ENCODE peak calls at places on chromosomes 3 and 15, in six cellular contexts. K is esophagus squamous epithelium, S is uterus, J is astrocyte, P is body of pancreas, M is thyroid gland. N is an unnamed sample. For H3K36me3, the result is how much of the 10 kb centered on the place peaks cover.

GRCh38 chr15:59252137-59252536 is 45.5 kb downstream of the LDHAL6B start:
- DNase-seq in K (no peak), S (no peak), J (no peak), P (no peak), M (no peak), N (no peak)

GRCh38 chr3:113531826-113532697 is at the start of gene SIDT1:
- DNase-seq in K (no peak), S (peak), J (no peak), P (peak), M (peak), N (peak)

GRCh38 chr3:29382399-29382798 is 101.5 kb downstream of the RBMS3 start:
- DNase-seq in K (no peak), S (peak), J (peak), P (no peak), M (no peak), N (no peak)

GRCh38 chr15:80549191-80549590 is 145.0 kb downstream of the ARNT2 start:
- DNase-seq in K (no peak), S (no peak), J (peak), P (no peak), M (no peak), N (no peak)

GRCh38 chr15:89912674-89913396 is at the start of gene ARPIN:
- DNase-seq in K (no peak), S (peak), J (peak), P (peak), M (peak), N (no peak)

GRCh38 chr15:82680200-82681102 is 29.2 kb downstream of the AP3B2 start:
- DNase-seq in K (no peak), S (no peak), J (no peak), P (peak), M (peak), N (peak)

GRCh38 chr15:43249699-43250203 is 17.0 kb downstream of the TGM5 start:
- DNase-seq in K (no peak), S (no peak), J (peak), P (no peak), M (no peak), N (no peak)

GRCh38 chr15:64651573-64652260 is 123.7 kb downstream of the RBPMS2 start:
- DNase-seq in K (no peak), S (no peak), J (no peak), P (peak), M (peak), N (peak)

GRCh38 chr15:73941871-73942635 is 15.8 kb downstream of the LOXL1 start:
- DNase-seq in K (no peak), S (no peak), J (no peak), P (no peak), M (no peak), N (peak)

GRCh38 chr3:156483961-156484787 is 70.7 kb downstream of the SSR3 start:
- DNase-seq in K (no peak), S (peak), J (peak), P (no peak), M (no peak), N (peak)

GRCh38 chr3:84967767-84968581 is 9.2 kb downstream of the CADM2 start:
- DNase-seq in K (no peak), S (no peak), J (peak), P (no peak), M (no peak), N (no peak)

GRCh38 chr3:119643528-119643927 is 16.9 kb downstream of the POPDC2 start:
- DNase-seq in K (no peak), S (no peak), J (peak), P (no peak), M (no peak), N (no peak)

GRCh38 chr3:128503164-128503651 is 10.2 kb upstream of the GATA2 start:
- DNase-seq in K (no peak), S (no peak), J (no peak), P (no peak), M (no peak), N (no peak)

GRCh38 chr15:31275331-31276262 is 51.0 kb upstream of the KLF13 start:
- DNase-seq in K (no peak), S (peak), J (no peak), P (no peak), M (peak), N (no peak)

GRCh38 chr3:141921316-141921715 is 44.9 kb downstream of the ATP1B3 start:
- DNase-seq in K (no peak), S (no peak), J (no peak), P (no peak), M (no peak), N (no peak)

GRCh38 chr3:23763040-23763477 is 42.7 kb upstream of the UBE2E1 start:
- DNase-seq in K (no peak), S (no peak), J (peak), P (no peak), M (no peak), N (no peak)

GRCh38 chr3:50652709-50653108 is 22.0 kb upstream of the DOCK3 start:
- DNase-seq in K (no peak), S (no peak), J (no peak), P (peak), M (peak), N (peak)

GRCh38 chr15:43923553-43923952 is 96.8 kb downstream of the WDR76 start:
- DNase-seq in K (no peak), S (no peak), J (no peak), P (no peak), M (no peak), N (no peak)

GRCh38 chr3:123244128-123244527 is 42.4 kb downstream of the SEC22A start:
- DNase-seq in K (no peak), S (no peak), J (no peak), P (peak), M (peak), N (peak)

GRCh38 chr15:75712668-75713337 is at the start of gene CSPG4:
- DNase-seq in K (no peak), S (peak), J (peak), P (peak), M (peak), N (no peak)

GRCh38 chr3:72114773-72115172 is 329.8 kb upstream of the PROK2 start:
- DNase-seq in K (no peak), S (no peak), J (no peak), P (no peak), M (no peak), N (no peak)

GRCh38 chr3:102165367-102165766 is 269.4 kb upstream of the ZPLD1 start:
- DNase-seq in K (no peak), S (no peak), J (peak), P (no peak), M (no peak), N (no peak)

GRCh38 chr3:169453256-169454059 is 210.1 kb downstream of the MECOM start:
- DNase-seq in K (no peak), S (no peak), J (no peak), P (no peak), M (no peak), N (no peak)

GRCh38 chr15:27694506-27695077 is 404.5 kb downstream of the OCA2 start:
- DNase-seq in K (no peak), S (no peak), J (peak), P (no peak), M (no peak), N (no peak)

GRCh38 chr3:54599741-54600140 is 328.1 kb downstream of the LRTM1 start:
- DNase-seq in K (no peak), S (no peak), J (no peak), P (peak), M (peak), N (no peak)

GRCh38 chr3:127606981-127607595 is 8.9 kb downstream of the MCM2 start:
- DNase-seq in K (no peak), S (no peak), J (no peak), P (no peak), M (no peak), N (no peak)

GRCh38 chr15:61653110-61653509 is 407.1 kb downstream of the VPS13C start:
- DNase-seq in K (no peak), S (peak), J (no peak), P (no peak), M (no peak), N (no peak)

GRCh38 chr3:61928776-61929175 is 367.4 kb downstream of the PTPRG start:
- DNase-seq in K (no peak), S (no peak), J (no peak), P (no peak), M (no peak), N (no peak)

GRCh38 chr3:13677272-13677671 is 128.3 kb downstream of the FBLN2 start:
- DNase-seq in K (no peak), S (no peak), J (no peak), P (no peak), M (no peak), N (no peak)

GRCh38 chr15:70099966-70100494 is 2.3 kb upstream of the TLE3 start:
- DNase-seq in K (no peak), S (no peak), J (no peak), P (no peak), M (peak), N (no peak)

DNA sequence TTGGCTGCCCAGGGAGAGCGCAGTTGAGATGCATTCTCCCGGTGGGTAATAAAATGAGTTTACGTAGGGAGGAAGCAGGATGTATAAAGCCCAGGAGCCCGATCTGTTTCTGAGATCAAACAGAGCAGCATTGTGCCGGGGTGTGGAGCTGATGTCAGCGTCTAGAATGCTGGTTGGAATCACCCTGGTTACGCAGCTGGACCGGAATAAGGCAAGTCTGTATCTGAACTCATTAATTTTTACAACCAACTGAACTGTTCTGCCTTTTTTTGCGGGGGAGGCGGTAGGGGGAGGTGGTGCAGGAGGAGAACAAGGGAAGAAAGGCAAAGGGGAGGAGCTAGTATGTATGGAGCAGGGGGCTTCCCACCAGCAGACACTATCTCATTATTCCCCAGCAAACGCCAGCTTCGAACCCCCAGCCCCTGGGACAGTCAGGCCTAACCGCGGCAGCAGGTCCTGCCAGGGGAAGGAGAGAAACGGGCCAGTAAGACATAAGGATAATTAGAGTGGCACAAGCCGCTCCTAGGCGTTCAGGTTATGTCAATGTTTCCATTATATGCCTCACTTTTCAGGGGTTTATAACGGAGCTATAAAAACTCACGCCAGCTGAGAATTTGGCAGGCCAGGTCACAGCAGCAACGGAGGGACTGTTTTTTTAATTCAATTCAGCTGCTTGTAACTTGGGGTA is 175.3 kb upstream of the HES1 start:
- DNase-seq in K (no peak), S (peak), J (peak), P (no peak), M (no peak), N (no peak)
- H3K27ac ChIP-seq in K (no peak), S (no peak), J (no peak), P (no peak), M (no peak), N (no peak)

DNA sequence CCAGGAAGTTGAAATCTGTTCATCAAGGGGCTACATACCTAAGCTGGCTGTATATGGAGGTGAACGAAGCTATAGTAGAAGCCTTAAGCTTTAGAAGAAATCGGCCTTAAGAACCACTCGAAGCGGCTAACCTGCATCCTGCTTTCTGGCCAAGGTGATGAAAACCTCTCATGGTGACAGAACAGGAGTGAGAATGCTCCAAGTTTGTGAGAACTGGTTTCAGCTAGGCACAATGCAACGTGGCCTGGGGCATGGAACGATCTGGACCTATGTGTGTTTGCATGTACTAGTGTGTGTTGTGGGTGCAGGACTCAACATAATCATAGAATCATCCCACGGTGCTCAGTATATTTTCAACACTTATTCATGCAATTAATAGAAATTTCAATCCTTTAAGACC is 31.4 kb upstream of the SPTBN5 start:
- DNase-seq in K (no peak), S (no peak), J (no peak), P (no peak), M (no peak), N (no peak)
- H3K36me3 ChIP-seq in K (under half), S (under half), J (under half), P (under half), M (under half), N (under half)

GRCh38 chr3:46110701-46111493 is 83.6 kb upstream of the XCR1 start:
- DNase-seq in K (no peak), S (no peak), J (peak), P (no peak), M (peak), N (no peak)

GRCh38 chr3:46114324-46114988 is 87.2 kb upstream of the XCR1 start:
- DNase-seq in K (no peak), S (peak), J (peak), P (no peak), M (no peak), N (no peak)

GRCh38 chr3:46112296-46112695 is 85.0 kb upstream of the XCR1 start:
- DNase-seq in K (no peak), S (no peak), J (no peak), P (no peak), M (no peak), N (no peak)

GRCh38 chr3:46112984-46113383 is 85.7 kb upstream of the XCR1 start:
- DNase-seq in K (no peak), S (no peak), J (no peak), P (no peak), M (no peak), N (no peak)

GRCh38 chr3:46113608-46114007 is 86.3 kb upstream of the XCR1 start:
- DNase-seq in K (no peak), S (no peak), J (no peak), P (no peak), M (no peak), N (no peak)
- H3K27ac ChIP-seq in K (peak), S (peak), J (peak), P (no peak), M (no peak), N (no peak)

GRCh38 chr3:194503101-194503531 is 16.3 kb upstream of the ATP13A3 start:
- DNase-seq in K (no peak), S (no peak), J (no peak), P (no peak), M (no peak), N (no peak)

GRCh38 chr3:194494951-194495374 is 8.2 kb upstream of the ATP13A3 start:
- DNase-seq in K (no peak), S (peak), J (no peak), P (peak), M (peak), N (no peak)

GRCh38 chr3:194496217-194496881 is 9.5 kb upstream of the ATP13A3 start:
- DNase-seq in K (no peak), S (no peak), J (no peak), P (no peak), M (no peak), N (no peak)

GRCh38 chr3:194500198-194500597 is 13.4 kb upstream of the ATP13A3 start:
- DNase-seq in K (no peak), S (no peak), J (no peak), P (no peak), M (no peak), N (no peak)

GRCh38 chr3:194497799-194498575 is 11.2 kb upstream of the ATP13A3 start:
- DNase-seq in K (no peak), S (no peak), J (no peak), P (no peak), M (peak), N (no peak)
- H3K36me3 ChIP-seq in K (under half), S (under half), J (under half), P (under half), M (under half), N (under half)

DNA sequence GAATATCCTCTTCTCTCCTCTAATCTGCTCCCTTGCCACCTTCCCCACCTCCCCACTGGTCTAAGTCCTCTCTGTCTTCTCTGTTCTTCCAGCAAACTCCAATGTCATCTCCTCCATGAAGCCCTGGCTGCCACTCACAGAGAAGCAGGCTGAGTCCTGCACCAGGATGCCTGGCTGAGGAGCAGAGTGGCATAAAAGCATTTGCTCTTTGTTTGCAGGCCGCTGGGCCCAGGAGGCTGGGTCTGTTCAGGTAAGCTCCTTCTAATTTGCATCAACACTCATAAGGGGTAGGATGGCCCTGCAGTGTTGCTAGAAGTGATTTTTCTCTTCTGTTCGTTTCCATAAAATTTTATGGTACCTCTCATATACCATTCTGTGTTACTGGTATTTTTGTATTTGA is 43.2 kb upstream of the KLHL25 start:
- DNase-seq in K (no peak), S (no peak), J (no peak), P (no peak), M (no peak), N (no peak)
- H3K27ac ChIP-seq in K (no peak), S (no peak), J (no peak), P (peak), M (no peak), N (no peak)

DNA sequence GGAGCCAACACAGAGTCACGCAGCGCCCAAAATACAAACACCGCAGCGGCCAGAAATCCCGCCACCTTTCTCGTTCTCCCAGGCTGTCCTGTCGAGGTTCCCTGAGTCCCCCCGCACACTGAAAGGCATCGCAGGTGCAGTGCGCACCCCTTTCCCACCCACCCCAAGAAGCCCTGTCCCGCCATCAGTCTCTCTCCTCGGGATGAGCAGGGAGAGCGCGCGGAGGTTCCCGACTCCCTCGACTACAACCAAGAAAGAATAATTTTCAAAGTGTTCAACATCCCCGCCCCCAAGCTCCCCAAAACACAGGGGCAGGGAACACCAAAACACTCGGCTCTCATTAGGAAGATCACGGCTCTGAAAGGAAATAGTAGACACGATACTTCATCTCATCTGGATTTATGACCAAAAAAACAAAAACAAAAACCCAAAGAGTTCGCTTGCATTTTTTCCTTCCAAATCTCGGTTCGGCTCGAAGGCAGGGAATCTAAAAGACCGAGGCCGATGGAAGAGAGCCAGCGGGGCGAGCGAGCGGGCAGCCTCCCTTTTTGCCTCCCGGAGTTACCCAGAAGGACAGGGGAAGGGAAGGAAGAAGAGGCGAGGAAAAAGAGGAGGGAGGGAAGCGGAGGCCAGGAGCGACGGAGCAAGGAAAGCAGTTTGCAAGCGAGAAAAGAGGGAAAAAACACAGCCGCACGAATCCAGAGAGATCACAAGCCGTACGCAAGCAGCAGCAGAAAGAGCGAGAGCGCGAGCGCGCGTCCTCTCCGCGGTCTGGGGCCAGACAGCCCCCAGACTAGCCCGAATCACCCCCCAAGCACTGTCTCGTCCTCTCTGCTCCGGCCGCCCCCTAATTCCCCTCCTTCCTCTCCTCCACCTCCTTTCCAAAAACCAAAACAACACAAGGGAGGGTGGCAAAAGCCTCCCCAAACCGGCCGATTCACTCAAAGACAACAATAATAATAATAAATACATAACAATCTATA is 808 bp downstream of the BCL6 start:
- DNase-seq in K (no peak), S (peak), J (peak), P (peak), M (peak), N (peak)
- H3K36me3 ChIP-seq in K (under half), S (under half), J (under half), P (under half), M (under half), N (under half)

GRCh38 chr15:33005582-33005981 is 188.9 kb downstream of the FMN1 start:
- DNase-seq in K (no peak), S (no peak), J (no peak), P (no peak), M (no peak), N (no peak)
- H3K27ac ChIP-seq in K (no peak), S (no peak), J (no peak), P (no peak), M (no peak), N (no peak)